ENCODE peak calls at places on chromosome 14, in four cellular contexts. One of them, this sample, is unnamed.

GRCh38 chr14:79161576-79161975 is 991.4 kb downstream of the NRXN3 start:
- DNase-seq in MCF 10A: peak
- DNase-seq in OCI-LY7: no peak
- DNase-seq in fibroblast of pulmonary artery: peak
- DNase-seq in this sample: peak

GRCh38 chr14:34699873-34700621 is 14.3 kb downstream of the CFL2 start:
- DNase-seq in MCF 10A: peak
- DNase-seq in fibroblast of pulmonary artery: peak
- DNase-seq in OCI-LY7: no peak
- DNase-seq in this sample: no peak

GRCh38 chr14:88798161-88798560 is 5.4 kb upstream of the EML5 start:
- DNase-seq in fibroblast of pulmonary artery: no peak
- DNase-seq in MCF 10A: no peak
- DNase-seq in OCI-LY7: no peak
- DNase-seq in this sample: no peak

GRCh38 chr14:54676822-54677708 is 110.1 kb downstream of the SAMD4A start:
- DNase-seq in OCI-LY7: no peak
- DNase-seq in MCF 10A: peak
- DNase-seq in fibroblast of pulmonary artery: peak
- DNase-seq in this sample: no peak

GRCh38 chr14:65772901-65773574 is 360.5 kb downstream of the FUT8 start:
- DNase-seq in OCI-LY7: no peak
- DNase-seq in fibroblast of pulmonary artery: no peak
- DNase-seq in MCF 10A: no peak
- DNase-seq in this sample: no peak

GRCh38 chr14:55807059-55807499 is 227.1 kb downstream of the KTN1 start:
- DNase-seq in OCI-LY7: no peak
- DNase-seq in fibroblast of pulmonary artery: peak
- DNase-seq in MCF 10A: peak
- DNase-seq in this sample: peak

GRCh38 chr14:39102265-39102968 is 618 bp downstream of the SEC23A start:
- DNase-seq in OCI-LY7: no peak
- DNase-seq in fibroblast of pulmonary artery: peak
- DNase-seq in MCF 10A: peak
- DNase-seq in this sample: peak

GRCh38 chr14:35332517-35333346 is 40.5 kb downstream of the PSMA6 start:
- DNase-seq in fibroblast of pulmonary artery: peak
- DNase-seq in MCF 10A: peak
- DNase-seq in OCI-LY7: no peak
- DNase-seq in this sample: peak

GRCh38 chr14:76133103-76133502 is 18.6 kb upstream of the GPATCH2L start:
- DNase-seq in OCI-LY7: peak
- DNase-seq in MCF 10A: peak
- DNase-seq in fibroblast of pulmonary artery: peak
- DNase-seq in this sample: peak

GRCh38 chr14:66401447-66402095 is 84.6 kb upstream of the CCDC196 start:
- DNase-seq in OCI-LY7: no peak
- DNase-seq in MCF 10A: peak
- DNase-seq in fibroblast of pulmonary artery: peak
- DNase-seq in this sample: no peak

GRCh38 chr14:52253503-52253902 is 14.0 kb upstream of the PTGDR start:
- DNase-seq in fibroblast of pulmonary artery: no peak
- DNase-seq in MCF 10A: no peak
- DNase-seq in OCI-LY7: no peak
- DNase-seq in this sample: no peak

GRCh38 chr14:71309756-71310155 is 402.5 kb downstream of the PCNX1 start:
- DNase-seq in OCI-LY7: no peak
- DNase-seq in fibroblast of pulmonary artery: no peak
- DNase-seq in MCF 10A: no peak
- DNase-seq in this sample: no peak

GRCh38 chr14:33943484-33943883 is 7.4 kb downstream of the EGLN3 start:
- DNase-seq in fibroblast of pulmonary artery: no peak
- DNase-seq in OCI-LY7: no peak
- DNase-seq in MCF 10A: no peak
- DNase-seq in this sample: no peak

GRCh38 chr14:50061664-50062437 is 54.5 kb downstream of the VCPKMT start:
- DNase-seq in MCF 10A: peak
- DNase-seq in OCI-LY7: peak
- DNase-seq in fibroblast of pulmonary artery: peak
- DNase-seq in this sample: peak

GRCh38 chr14:64209428-64210165 is 84.6 kb downstream of the ESR2 start:
- DNase-seq in MCF 10A: no peak
- DNase-seq in OCI-LY7: no peak
- DNase-seq in fibroblast of pulmonary artery: peak
- DNase-seq in this sample: no peak

GRCh38 chr14:39025810-39026627 is 77.0 kb downstream of the SEC23A start:
- DNase-seq in OCI-LY7: no peak
- DNase-seq in fibroblast of pulmonary artery: peak
- DNase-seq in MCF 10A: no peak
- DNase-seq in this sample: no peak

GRCh38 chr14:102949062-102949800 is 26.8 kb downstream of the AMN start:
- DNase-seq in OCI-LY7: peak
- DNase-seq in MCF 10A: no peak
- DNase-seq in fibroblast of pulmonary artery: no peak
- DNase-seq in this sample: peak

GRCh38 chr14:65234752-65235361 is 132.5 kb upstream of the MAX start:
- DNase-seq in fibroblast of pulmonary artery: no peak
- DNase-seq in MCF 10A: no peak
- DNase-seq in OCI-LY7: no peak
- DNase-seq in this sample: no peak

GRCh38 chr14:59540852-59541251 is 35.8 kb downstream of the CCDC175 start:
- DNase-seq in OCI-LY7: no peak
- DNase-seq in fibroblast of pulmonary artery: no peak
- DNase-seq in MCF 10A: no peak
- DNase-seq in this sample: no peak

GRCh38 chr14:60998617-60999016 is 17.6 kb downstream of the SLC38A6 start:
- DNase-seq in MCF 10A: no peak
- DNase-seq in OCI-LY7: no peak
- DNase-seq in fibroblast of pulmonary artery: no peak
- DNase-seq in this sample: no peak

GRCh38 chr14:31968107-31968810 is 108.8 kb upstream of the ARHGAP5 start:
- DNase-seq in OCI-LY7: peak
- DNase-seq in MCF 10A: no peak
- DNase-seq in fibroblast of pulmonary artery: no peak
- DNase-seq in this sample: no peak

GRCh38 chr14:29215853-29216252 is 449.3 kb downstream of the FOXG1 start:
- DNase-seq in OCI-LY7: no peak
- DNase-seq in fibroblast of pulmonary artery: peak
- DNase-seq in MCF 10A: peak
- DNase-seq in this sample: no peak

GRCh38 chr14:32382704-32383103 is 53.6 kb downstream of the AKAP6 start:
- DNase-seq in MCF 10A: peak
- DNase-seq in fibroblast of pulmonary artery: peak
- DNase-seq in OCI-LY7: no peak
- DNase-seq in this sample: no peak

GRCh38 chr14:100417466-100417865 is 94.3 kb downstream of the SLC25A47 start:
- DNase-seq in OCI-LY7: no peak
- DNase-seq in fibroblast of pulmonary artery: peak
- DNase-seq in MCF 10A: peak
- DNase-seq in this sample: no peak

GRCh38 chr14:102590667-102591099 is 1.8 kb upstream of the RCOR1 start:
- DNase-seq in fibroblast of pulmonary artery: peak
- DNase-seq in MCF 10A: peak
- DNase-seq in OCI-LY7: peak
- DNase-seq in this sample: peak

GRCh38 chr14:100533647-100534485 is 53.4 kb downstream of the BEGAIN start:
- DNase-seq in OCI-LY7: no peak
- DNase-seq in MCF 10A: no peak
- DNase-seq in fibroblast of pulmonary artery: no peak
- DNase-seq in this sample: no peak

GRCh38 chr14:53055003-53055402 is 98.1 kb downstream of the DDHD1 start:
- DNase-seq in OCI-LY7: peak
- DNase-seq in fibroblast of pulmonary artery: peak
- DNase-seq in MCF 10A: peak
- DNase-seq in this sample: no peak

GRCh38 chr14:71243697-71244096 is 336.4 kb downstream of the PCNX1 start:
- DNase-seq in fibroblast of pulmonary artery: peak
- DNase-seq in OCI-LY7: no peak
- DNase-seq in MCF 10A: no peak
- DNase-seq in this sample: no peak

GRCh38 chr14:103195828-103196615 is 72.8 kb downstream of the TNFAIP2 start:
- DNase-seq in fibroblast of pulmonary artery: no peak
- DNase-seq in OCI-LY7: no peak
- DNase-seq in MCF 10A: no peak
- DNase-seq in this sample: no peak

GRCh38 chr14:89415139-89415538 is 1.9 kb downstream of the FOXN3 start:
- DNase-seq in fibroblast of pulmonary artery: no peak
- DNase-seq in OCI-LY7: no peak
- DNase-seq in MCF 10A: no peak
- DNase-seq in this sample: no peak

GRCh38 chr14:83257466-83258439 is 1724.1 kb upstream of the SEL1L start:
- DNase-seq in OCI-LY7: no peak
- DNase-seq in fibroblast of pulmonary artery: no peak
- DNase-seq in MCF 10A: no peak
- DNase-seq in this sample: no peak

GRCh38 chr14:76774471-76775158 is 13.3 kb downstream of the VASH1 start:
- DNase-seq in fibroblast of pulmonary artery: no peak
- DNase-seq in OCI-LY7: no peak
- DNase-seq in MCF 10A: no peak
- DNase-seq in this sample: no peak

GRCh38 chr14:68926236-68926635 is 52.9 kb downstream of the ACTN1 start:
- DNase-seq in MCF 10A: no peak
- DNase-seq in OCI-LY7: peak
- DNase-seq in fibroblast of pulmonary artery: peak
- DNase-seq in this sample: peak
- TF ChIP-seq CTCF in MCF 10A: peak
- TF ChIP-seq CTCF in OCI-LY7: peak
- TF ChIP-seq CTCF in fibroblast of pulmonary artery: peak
- TF ChIP-seq CTCF in this sample: peak

GRCh38 chr14:93804654-93805053 is 16.4 kb upstream of the PRIMA1 start:
- DNase-seq in OCI-LY7: no peak
- DNase-seq in MCF 10A: no peak
- DNase-seq in fibroblast of pulmonary artery: no peak
- DNase-seq in this sample: peak
- TF ChIP-seq CTCF in OCI-LY7: peak
- TF ChIP-seq CTCF in MCF 10A: no peak
- TF ChIP-seq CTCF in fibroblast of pulmonary artery: no peak
- TF ChIP-seq CTCF in this sample: no peak

GRCh38 chr14:87184180-87184579 is 808.8 kb downstream of the GALC start:
- DNase-seq in OCI-LY7: no peak
- DNase-seq in MCF 10A: no peak
- DNase-seq in fibroblast of pulmonary artery: no peak
- DNase-seq in this sample: no peak
- TF ChIP-seq CTCF in OCI-LY7: no peak
- TF ChIP-seq CTCF in MCF 10A: no peak
- TF ChIP-seq CTCF in fibroblast of pulmonary artery: no peak
- TF ChIP-seq CTCF in this sample: no peak

GRCh38 chr14:91419044-91419397 is 1.4 kb upstream of the CCDC88C start:
- DNase-seq in MCF 10A: no peak
- DNase-seq in fibroblast of pulmonary artery: no peak
- DNase-seq in OCI-LY7: no peak
- DNase-seq in this sample: peak
- TF ChIP-seq CTCF in MCF 10A: no peak
- TF ChIP-seq CTCF in fibroblast of pulmonary artery: no peak
- TF ChIP-seq CTCF in OCI-LY7: peak
- TF ChIP-seq CTCF in this sample: peak

GRCh38 chr14:74299061-74299545 is 3.6 kb downstream of the ABCD4 start:
- DNase-seq in OCI-LY7: no peak
- DNase-seq in MCF 10A: peak
- DNase-seq in fibroblast of pulmonary artery: peak
- DNase-seq in this sample: no peak

GRCh38 chr14:74301594-74302159 is 1.1 kb downstream of the ABCD4 start:
- DNase-seq in MCF 10A: no peak
- DNase-seq in fibroblast of pulmonary artery: no peak
- DNase-seq in OCI-LY7: no peak
- DNase-seq in this sample: no peak

GRCh38 chr14:74302634-74303569 is at the start of gene ABCD4:
- DNase-seq in OCI-LY7: peak
- DNase-seq in MCF 10A: peak
- DNase-seq in fibroblast of pulmonary artery: peak
- DNase-seq in this sample: peak

GRCh38 chr14:74302160-74302628 is 540 bp downstream of the ABCD4 start:
- DNase-seq in fibroblast of pulmonary artery: peak
- DNase-seq in MCF 10A: peak
- DNase-seq in OCI-LY7: peak
- DNase-seq in this sample: peak
- TF ChIP-seq CTCF in fibroblast of pulmonary artery: peak
- TF ChIP-seq CTCF in MCF 10A: peak
- TF ChIP-seq CTCF in OCI-LY7: peak
- TF ChIP-seq CTCF in this sample: peak

This sample was measured in activated CD8-positive, alpha-beta T cell treated with anti-CD3 and anti-CD28 coated beads for 36 hours.